ENCODE peak calls at places on chromosomes 5 and 9, in four cellular contexts. Z is epithelial cell of esophagus, H is NCI-H1436, L is NCI-H510A treated with DMSO at 0.1 percent for 48 hours. I is an unnamed sample.
A peak's percentile ranks its signal among the peaks of the same experiment; 100 is the strongest.

GRCh38 chr9:78613006-78613405 is 316.1 kb downstream of the PSAT1 start:
- DNase-seq in L (no peak), Z (no peak), H (no peak), I (no peak)

GRCh38 chr9:107999011-107999410 is 509.4 kb upstream of the KLF4 start:
- DNase-seq in H (no peak), Z (no peak), L (no peak), I (no peak)

GRCh38 chr9:95572370-95573151 is 55.8 kb upstream of the PTCH1 start:
- DNase-seq in Z (no peak), H (no peak), L (no peak), I (no peak)

GRCh38 chr5:139386039-139386438 is 2.9 kb upstream of the SLC23A1 start:
- DNase-seq in L (no peak), H (no peak), Z (peak; percentile 94), I (no peak)

GRCh38 chr9:6715755-6716643 is 41.8 kb upstream of the KDM4C start:
- DNase-seq in H (peak; percentile 79), L (peak; percentile 58), Z (peak; percentile 29), I (peak; percentile 66)

GRCh38 chr5:38709678-38710306 is 136.0 kb upstream of the OSMR start:
- DNase-seq in Z (no peak), H (no peak), L (no peak), I (no peak)

GRCh38 chr9:133050781-133051180 is 11.0 kb upstream of the CEL start:
- DNase-seq in L (peak; percentile 88), H (no peak), Z (no peak), I (no peak)

GRCh38 chr9:22002038-22002437 is 7.1 kb downstream of the CDKN2B start:
- DNase-seq in H (no peak), L (no peak), Z (no peak), I (no peak)

GRCh38 chr9:133421615-133422542 is at the start of gene ADAMTS13:
- DNase-seq in H (no peak), L (no peak), Z (peak; percentile 13), I (no peak)

GRCh38 chr9:127575875-127576778 is 36.0 kb upstream of the STXBP1 start:
- DNase-seq in H (no peak), L (no peak), Z (no peak), I (no peak)

GRCh38 chr5:175261098-175261497 is 182.9 kb downstream of the DRD1 start:
- DNase-seq in L (no peak), H (no peak), Z (no peak), I (no peak)

GRCh38 chr9:128026255-128027165 is 40.6 kb downstream of the NAIF1 start:
- DNase-seq in Z (no peak), L (no peak), H (no peak), I (peak; percentile 95)

GRCh38 chr5:61245486-61245885 is 83.2 kb upstream of the SMIM15 start:
- DNase-seq in H (peak; percentile 20), L (no peak), Z (peak; percentile 32), I (no peak)

GRCh38 chr5:55037046-55037771 is 13.2 kb downstream of the GZMK start:
- DNase-seq in Z (peak; percentile 14), L (no peak), H (no peak), I (peak; percentile 10)

GRCh38 chr5:132725745-132726144 is 11.6 kb downstream of the KIF3A start:
- DNase-seq in H (no peak), Z (no peak), L (no peak), I (no peak)

GRCh38 chr9:88011005-88011766 is 36.9 kb upstream of the CDK20 start:
- DNase-seq in L (no peak), Z (no peak), H (no peak), I (no peak)

GRCh38 chr5:52774005-52774410 is 13.7 kb upstream of the ITGA1 start:
- DNase-seq in L (no peak), Z (no peak), H (no peak), I (no peak)

GRCh38 chr5:10632110-10632903 is 68.4 kb downstream of the ANKRD33B start:
- DNase-seq in H (no peak), L (no peak), Z (peak; percentile 10), I (no peak)

GRCh38 chr5:126865299-126865698 is 88.4 kb downstream of the LMNB1 start:
- DNase-seq in Z (peak; percentile 52), L (no peak), H (no peak), I (no peak)

GRCh38 chr5:177132504-177133118 is 962 bp upstream of the NSD1 start:
- DNase-seq in L (no peak), H (no peak), Z (peak; percentile 10), I (no peak)

GRCh38 chr5:150510460-150511263 is 2.7 kb downstream of the NDST1 start:
- DNase-seq in L (no peak), Z (no peak), H (no peak), I (no peak)

GRCh38 chr5:171531638-171532037 is 112.2 kb downstream of the FGF18 start:
- DNase-seq in H (no peak), L (no peak), Z (peak; percentile 8), I (no peak)

GRCh38 chr9:105994970-105995369 is 300.6 kb downstream of the TMEM38B start:
- DNase-seq in L (peak; percentile 37), Z (peak; percentile 81), H (no peak), I (no peak)

GRCh38 chr5:59021837-59022514 is 439.1 kb downstream of the RAB3C start:
- DNase-seq in Z (peak; percentile 33), L (peak; percentile 32), H (no peak), I (no peak)

GRCh38 chr5:36741138-36741537 is 134.7 kb downstream of the SLC1A3 start:
- DNase-seq in L (no peak), Z (no peak), H (no peak), I (no peak)

GRCh38 chr9:37471942-37472679 is 6.9 kb upstream of the ZBTB5 start:
- DNase-seq in H (no peak), Z (peak; percentile 88), L (no peak), I (peak; percentile 9)

GRCh38 chr5:149942199-149942598 is 2.4 kb downstream of the PDE6A start:
- DNase-seq in H (no peak), Z (no peak), L (no peak), I (no peak)

GRCh38 chr5:4563400-4563799 is 576.7 kb upstream of the ADAMTS16 start:
- DNase-seq in L (no peak), H (no peak), Z (peak; percentile 70), I (no peak)

GRCh38 chr5:167835146-167835545 is 456.3 kb upstream of the WWC1 start:
- DNase-seq in H (no peak), Z (peak; percentile 51), L (no peak), I (no peak)

GRCh38 chr5:67065237-67065636 is 131.4 kb downstream of the CD180 start:
- DNase-seq in H (no peak), Z (no peak), L (peak; percentile 17), I (no peak)

GRCh38 chr5:35247645-35248034 is 17.4 kb upstream of the PRLR start:
- DNase-seq in Z (peak; percentile 32), L (no peak), H (no peak), I (no peak)

GRCh38 chr9:19229725-19230355 is 653 bp upstream of the DENND4C start:
- DNase-seq in Z (peak; percentile 55), L (peak; percentile 55), H (no peak), I (peak; percentile 66)

GRCh38 chr5:55211184-55211874 is 15.8 kb downstream of the MCIDAS start:
- DNase-seq in Z (no peak), L (peak; percentile 17), H (no peak), I (no peak)

GRCh38 chr9:109297899-109298298 is 23.0 kb downstream of the EPB41L4B start:
- DNase-seq in Z (peak; percentile 90), L (no peak), H (no peak), I (no peak)

GRCh38 chr5:60701317-60701988 is 1.5 kb upstream of the DEPDC1B start:
- DNase-seq in L (no peak), H (no peak), Z (peak; percentile 48), I (no peak)

GRCh38 chr9:133433351-133433843 is 11.2 kb downstream of the ADAMTS13 start:
- DNase-seq in H (no peak), L (no peak), Z (no peak), I (no peak)

GRCh38 chr9:16561121-16561520 is 309.3 kb downstream of the BNC2 start:
- DNase-seq in H (no peak), L (no peak), Z (no peak), I (no peak)

GRCh38 chr5:146756546-146756945 is 122.0 kb downstream of the PPP2R2B start:
- DNase-seq in Z (no peak), H (no peak), L (no peak), I (no peak)

GRCh38 chr5:39713224-39713911 is 288.6 kb upstream of the DAB2 start:
- DNase-seq in L (no peak), Z (peak; percentile 70), H (no peak), I (no peak)

I was measured in naive thymus-derived CD4-positive, alpha-beta T cell.